ENCODE peak calls at places on chromosomes 6 and 20, in seven cellular contexts. W, V, I, M, X, K and O are unnamed samples.

GRCh38 chr6:45555981-45556771 is 178.4 kb upstream of the SUPT3H start:
- DNase-seq in W (peak), V (no peak), I (no peak), M (no peak), X (no peak), K (no peak), O (no peak)

GRCh38 chr20:2746636-2747265 is 53.7 kb downstream of the CPXM1 start:
- DNase-seq in W (no peak), V (no peak), I (no peak), M (no peak), X (no peak), K (no peak), O (no peak)

GRCh38 chr6:120111001-120111400 is 761.4 kb upstream of the MAN1A1 start:
- DNase-seq in W (no peak), V (no peak), I (no peak), M (no peak), X (no peak), K (no peak), O (no peak)

GRCh38 chr20:1166963-1167720 is 17.6 kb downstream of the TMEM74B start:
- DNase-seq in W (peak), V (no peak), I (no peak), M (no peak), X (no peak), K (no peak), O (no peak)

GRCh38 chr6:43884660-43885022 is 114.6 kb downstream of the VEGFA start:
- DNase-seq in W (no peak), V (no peak), I (no peak), M (no peak), X (no peak), K (no peak), O (no peak)

GRCh38 chr6:140970485-140970884 is 1162.2 kb upstream of the GJE1 start:
- DNase-seq in W (no peak), V (no peak), I (no peak), M (no peak), X (no peak), K (no peak), O (no peak)

GRCh38 chr20:38591484-38592410 is 9.9 kb upstream of the ARHGAP40 start:
- DNase-seq in W (no peak), V (no peak), I (no peak), M (no peak), X (no peak), K (no peak), O (no peak)

GRCh38 chr6:99297006-99297405 is 52.5 kb downstream of the FAXC start:
- DNase-seq in W (no peak), V (no peak), I (no peak), M (no peak), X (no peak), K (no peak), O (no peak)

GRCh38 chr20:63095718-63096654 is 89.2 kb upstream of the BHLHE23 start:
- DNase-seq in W (no peak), V (no peak), I (no peak), M (no peak), X (no peak), K (no peak), O (no peak)

GRCh38 chr6:47047479-47048411 is 5.6 kb upstream of the ADGRF1 start:
- DNase-seq in W (peak), V (no peak), I (peak), M (no peak), X (peak), K (peak), O (peak)

GRCh38 chr6:109118337-109118736 is 23.0 kb downstream of the CEP57L1 start:
- DNase-seq in W (no peak), V (no peak), I (no peak), M (no peak), X (no peak), K (no peak), O (no peak)

GRCh38 chr6:46983007-46983411 is 59.1 kb downstream of the ADGRF1 start:
- DNase-seq in W (peak), V (no peak), I (no peak), M (no peak), X (no peak), K (peak), O (no peak)

GRCh38 chr6:7442467-7442866 is 52.9 kb downstream of the RIOK1 start:
- DNase-seq in W (no peak), V (no peak), I (no peak), M (no peak), X (no peak), K (no peak), O (no peak)

GRCh38 chr6:144957236-144957937 is 672.3 kb downstream of the UTRN start:
- DNase-seq in W (peak), V (no peak), I (no peak), M (no peak), X (no peak), K (no peak), O (no peak)

GRCh38 chr6:89527634-89528033 is 94.7 kb downstream of the ANKRD6 start:
- DNase-seq in W (peak), V (no peak), I (no peak), M (no peak), X (no peak), K (no peak), O (no peak)